ENCODE peak calls at places on chromosomes 6 and 20, in ten cellular contexts. G is tibial nerve, O is ovary, L is H1, R is HepG2, F is K562, D is transverse colon, C is upper lobe of left lung, I is sigmoid colon, J is A549. A is an unnamed sample.

GRCh38 chr20:34744847-34745246 is 40.7 kb downstream of the TP53INP2 start:
- DNase-seq in F (no peak), L (no peak), D (no peak), R (no peak), G (no peak), I (no peak), O (no peak), J (no peak), C (no peak), A (no peak)

GRCh38 chr20:57710841-57711240 is 1.0 kb upstream of the PMEPA1 start:
- DNase-seq in L (no peak), F (no peak), J (no peak), O (no peak), R (no peak), C (no peak), G (no peak), D (no peak), I (no peak), A (no peak)

GRCh38 chr6:39808934-39809333 is 16.8 kb downstream of the DAAM2 start:
- DNase-seq in J (no peak), C (peak; percentile 70), R (no peak), G (no peak), F (no peak), O (no peak), L (no peak), D (no peak), I (no peak), A (no peak)

GRCh38 chr6:5511924-5512323 is 250.6 kb downstream of the FARS2 start:
- DNase-seq in F (peak; percentile 23), D (no peak), J (no peak), G (no peak), O (no peak), L (no peak), C (no peak), I (no peak), R (no peak), A (no peak)

GRCh38 chr6:49632712-49633111 is 3.9 kb downstream of the RHAG start:
- DNase-seq in I (no peak), G (no peak), C (no peak), L (no peak), F (no peak), O (no peak), R (no peak), D (no peak), J (no peak), A (no peak)

GRCh38 chr6:39357998-39358686 is 35.6 kb upstream of the KCNK16 start:
- DNase-seq in G (no peak), O (peak; percentile 55), F (no peak), R (no peak), D (peak; percentile 40), L (no peak), J (no peak), I (peak; percentile 76), C (peak; percentile 59), A (no peak)

GRCh38 chr6:96522469-96523009 is 933 bp downstream of the UFL1 start:
- DNase-seq in I (no peak), G (no peak), D (no peak), O (no peak), R (peak; percentile 22), L (no peak), F (no peak), C (no peak), J (no peak), A (no peak)

GRCh38 chr20:51579137-51579536 is 36.6 kb upstream of the NFATC2 start:
- DNase-seq in I (no peak), R (no peak), C (no peak), G (no peak), D (no peak), O (no peak), L (no peak), J (no peak), F (no peak), A (no peak)

GRCh38 chr20:48760403-48760889 is 67.4 kb downstream of the PREX1 start:
- DNase-seq in J (no peak), O (no peak), R (no peak), I (no peak), G (no peak), F (no peak), D (peak; percentile 32), L (no peak), C (peak; percentile 74), A (no peak)

GRCh38 chr6:129774697-129775447 is 64.9 kb upstream of the ARHGAP18 start:
- DNase-seq in F (peak; percentile 80), I (peak; percentile 81), G (peak; percentile 66), J (peak; percentile 23), L (peak; percentile 85), D (peak; percentile 75), R (peak; percentile 85), O (peak; percentile 35), C (peak; percentile 66), A (no peak)

GRCh38 chr20:57656821-57657536 is 36.8 kb upstream of the ZBP1 start:
- DNase-seq in F (peak; percentile 6), I (peak; percentile 60), C (peak; percentile 14), J (no peak), D (no peak), O (peak; percentile 5), G (no peak), L (no peak), R (no peak), A (peak; percentile 86)

GRCh38 chr6:107731422-107732319 is 92.4 kb downstream of the SCML4 start:
- DNase-seq in D (peak; percentile 46), L (no peak), O (no peak), I (no peak), J (no peak), F (no peak), C (no peak), R (no peak), G (no peak), A (peak; percentile 81)

DNA sequence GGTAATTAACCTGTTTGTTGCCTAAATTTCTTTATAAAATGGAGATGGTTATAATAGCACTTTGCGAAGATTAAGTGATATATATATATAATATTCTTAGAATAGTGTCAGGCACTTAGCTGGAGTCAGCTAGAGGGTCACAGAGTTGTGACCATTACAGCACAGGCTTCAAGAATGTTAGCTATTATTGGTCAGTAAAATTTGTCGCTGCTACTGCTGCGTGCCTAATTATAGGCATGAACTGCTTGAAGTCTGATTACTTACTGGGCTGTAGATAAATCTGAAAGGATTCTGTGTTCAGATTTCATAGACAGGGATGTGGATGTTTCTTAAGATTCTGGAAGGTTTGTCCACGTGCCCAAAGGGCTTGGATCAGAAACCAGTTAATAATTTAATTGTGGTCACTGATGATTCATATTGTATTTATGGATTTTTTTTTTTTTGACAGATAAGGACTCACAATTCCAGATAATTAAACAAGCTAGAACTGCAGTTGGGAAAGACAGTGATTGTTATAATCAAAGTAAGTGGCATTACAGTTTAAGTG is 4.7 kb downstream of the SNRNP48 start:
- DNase-seq in L (no peak), D (no peak), J (no peak), G (no peak), O (no peak), C (no peak), F (no peak), R (no peak), I (no peak), A (no peak)
- H3K4me3 ChIP-seq in L (no peak overlapping the region), D (no peak overlapping the region), J (no peak overlapping the region), G (no peak overlapping the region), O (no peak overlapping the region), C (no peak overlapping the region), F (no peak overlapping the region), R (no peak overlapping the region), I (no peak overlapping the region), A (no peak overlapping the region)

GRCh38 chr6:701215-701614 is 8.3 kb upstream of the EXOC2 start:
- DNase-seq in R (no peak), O (no peak), D (no peak), F (no peak), J (no peak), C (no peak), I (no peak), L (no peak), G (no peak), A (no peak)

GRCh38 chr6:704037-704436 is 11.1 kb upstream of the EXOC2 start:
- DNase-seq in O (no peak), I (no peak), L (no peak), D (no peak), J (no peak), R (no peak), C (no peak), F (peak; percentile 40), G (no peak), A (no peak)

GRCh38 chr6:703562-703961 is 10.6 kb upstream of the EXOC2 start:
- DNase-seq in F (no peak), D (no peak), G (no peak), L (no peak), J (no peak), R (no peak), C (no peak), I (no peak), O (no peak), A (no peak)

GRCh38 chr6:700490-700889 is 7.6 kb upstream of the EXOC2 start:
- DNase-seq in L (no peak), D (no peak), I (no peak), J (no peak), C (no peak), F (no peak), O (no peak), G (no peak), R (no peak), A (no peak)

GRCh38 chr6:701696-702479 is 8.9 kb upstream of the EXOC2 start:
- DNase-seq in D (no peak), R (peak; percentile 39), L (no peak), G (no peak), C (no peak), F (no peak), O (no peak), I (no peak), J (no peak), A (no peak)
- TF ChIP-seq EP300 in D (no peak), R (no peak), L (no peak), G (no peak), C (no peak), F (no peak), O (no peak), I (no peak), J (no peak), A (no peak)

DNA sequence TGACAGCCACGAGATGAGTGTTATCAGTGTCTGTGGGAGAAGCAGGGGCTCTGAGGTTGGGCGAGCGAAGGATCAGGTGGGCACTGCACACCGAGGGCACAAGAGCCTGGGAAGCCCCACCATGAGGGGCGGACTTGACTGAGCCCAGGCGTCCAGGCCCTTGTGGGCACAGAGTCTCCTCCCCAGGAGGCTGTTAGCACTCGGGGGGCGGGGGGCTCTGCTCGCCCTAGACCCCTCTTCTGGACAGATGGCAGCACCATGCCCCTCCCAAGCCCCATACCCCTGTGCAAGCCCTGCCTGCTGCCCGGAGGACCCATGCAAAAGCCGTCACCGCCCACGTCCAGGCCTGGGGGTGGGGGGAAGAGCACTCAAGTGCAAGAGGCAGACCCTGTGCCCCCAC is 21.7 kb upstream of the SLCO4A1 start:
- DNase-seq in D (no peak), L (no peak), O (no peak), I (no peak), F (no peak), R (no peak), J (no peak), C (no peak), G (no peak), A (no peak)
- H3K4me1 ChIP-seq in D (peaks cover 36% of the 10 kb centered on the region), L (peaks cover 15% of the 10 kb centered on the region), O (peaks cover 13% of the 10 kb centered on the region), I (peaks cover 31% of the 10 kb centered on the region), F (peaks cover 75% of the 10 kb centered on the region), R (peaks cover 71% of the 10 kb centered on the region), J (peaks cover 42% of the 10 kb centered on the region), C (peaks cover 81% of the 10 kb centered on the region), G (no peaks in the 10 kb centered on the region), A (peaks cover 52% of the 10 kb centered on the region)

DNA sequence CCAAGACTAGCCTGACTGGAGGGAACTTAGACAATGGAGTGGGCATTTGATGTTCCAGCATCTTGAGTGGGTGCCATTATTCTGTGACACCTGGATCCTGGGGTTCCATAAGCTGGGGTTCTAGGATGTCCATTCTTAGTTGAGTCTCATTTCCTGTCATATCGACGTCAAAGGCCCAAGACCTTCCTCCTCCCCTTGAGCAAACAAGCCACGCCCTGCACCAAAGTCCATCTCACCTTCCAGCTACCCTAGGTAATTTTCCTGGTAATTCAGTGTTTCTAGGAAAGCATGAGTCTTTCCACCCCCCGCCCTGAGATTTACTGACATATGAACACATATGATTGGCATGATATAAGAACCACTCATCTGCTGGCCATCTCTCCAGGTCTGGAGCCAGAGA is at the start of gene TRIM40:
- DNase-seq in R (peak; percentile 55), D (peak; percentile 86), G (no peak), F (no peak), J (no peak), C (no peak), I (no peak), L (no peak), O (no peak), A (peak; percentile 77)
- H3K4me3 ChIP-seq in R (no peak within 1 kb of the TSS), D (no peak within 1 kb of the TSS), G (no peak within 1 kb of the TSS), F (no peak within 1 kb of the TSS), J (no peak within 1 kb of the TSS), C (no peak within 1 kb of the TSS), I (no peak within 1 kb of the TSS), L (no peak within 1 kb of the TSS), O (no peak within 1 kb of the TSS), A (no peak within 1 kb of the TSS)